ENCODE peak calls at places on chromosomes 16 and 17, in four cellular contexts. Q is IMR-90, T is ovary, J is pancreas. C is an unnamed sample.
A peak's percentile ranks its signal among the peaks of the same experiment; 100 is the strongest.

GRCh38 chr17:65270932-65271700 is 133.9 kb downstream of the RGS9 start:
- DNase-seq in Q (no peak), T (no peak), J (no peak), C (no peak)

GRCh38 chr17:80259642-80260535 is 763 bp upstream of the RNF213 start:
- DNase-seq in Q (peak; percentile 65), T (peak; percentile 66), J (peak; percentile 90), C (peak; percentile 48)

GRCh38 chr16:50011707-50012106 is 13.3 kb upstream of the CNEP1R1 start:
- DNase-seq in Q (no peak), T (no peak), J (no peak), C (no peak)

GRCh38 chr17:44269118-44269794 is 1.3 kb upstream of the SLC4A1 start:
- DNase-seq in Q (no peak), T (no peak), J (no peak), C (no peak)

GRCh38 chr16:914453-914852 is 56.3 kb downstream of the LMF1 start:
- DNase-seq in Q (peak; percentile 23), T (no peak), J (no peak), C (no peak)

GRCh38 chr16:55643161-55643970 is 12.4 kb upstream of the SLC6A2 start:
- DNase-seq in Q (peak; percentile 12), T (no peak), J (no peak), C (no peak)

GRCh38 chr17:56176101-56176500 is 22.8 kb downstream of the ANKFN1 start:
- DNase-seq in Q (peak; percentile 36), T (no peak), J (no peak), C (no peak)

GRCh38 chr16:67197704-67198103 is 1.2 kb upstream of the ELMO3 start:
- DNase-seq in Q (no peak), T (no peak), J (no peak), C (no peak)

GRCh38 chr16:19138601-19139000 is 24.8 kb downstream of the ITPRIPL2 start:
- DNase-seq in Q (peak; percentile 89), T (peak; percentile 51), J (no peak), C (no peak)

GRCh38 chr17:68794636-68795503 is 160.3 kb downstream of the ABCA8 start:
- DNase-seq in Q (peak; percentile 60), T (peak; percentile 55), J (no peak), C (peak; percentile 80)

GRCh38 chr16:80158766-80159165 is 382.0 kb upstream of the DYNLRB2 start:
- DNase-seq in Q (peak; percentile 87), T (no peak), J (no peak), C (no peak)

GRCh38 chr17:80413771-80414507 is 1.0 kb upstream of the ENDOV start:
- DNase-seq in Q (no peak), T (no peak), J (no peak), C (no peak)

GRCh38 chr16:50096791-50097190 is 31.0 kb downstream of the HEATR3 start:
- DNase-seq in Q (peak; percentile 63), T (no peak), J (no peak), C (no peak)

GRCh38 chr16:19883296-19883951 is 1.2 kb downstream of the GPRC5B start:
- DNase-seq in Q (peak; percentile 25), T (peak; percentile 42), J (peak; percentile 68), C (peak; percentile 62)

GRCh38 chr17:72466606-72467005 is 345.8 kb downstream of the SOX9 start:
- DNase-seq in Q (no peak), T (no peak), J (no peak), C (no peak)

GRCh38 chr17:71709271-71709670 is 411.5 kb upstream of the SOX9 start:
- DNase-seq in Q (peak; percentile 22), T (no peak), J (no peak), C (no peak)

GRCh38 chr17:2414665-2415064 is 13.8 kb upstream of the MNT start:
- DNase-seq in Q (no peak), T (no peak), J (no peak), C (no peak)

GRCh38 chr17:5911919-5912318 is 158.3 kb upstream of the WSCD1 start:
- DNase-seq in Q (no peak), T (no peak), J (no peak), C (no peak)

GRCh38 chr17:10384175-10384574 is 11.4 kb upstream of the MYH13 start:
- DNase-seq in Q (no peak), T (no peak), J (no peak), C (no peak)
- H3K27ac ChIP-seq in Q (no peak overlapping the region), T (no peak overlapping the region), J (no peak overlapping the region), C (no peak overlapping the region)

GRCh38 chr16:3946604-3947180 is 66.2 kb upstream of the CREBBP start:
- DNase-seq in Q (no peak), T (no peak), J (no peak), C (no peak)
- H3K27ac ChIP-seq in Q (peak overlapping the region; percentile 61), T (no peak overlapping the region), J (no peak overlapping the region), C (no peak overlapping the region)

GRCh38 chr17:15351925-15352324 is 10.5 kb upstream of the TEKT3 start:
- DNase-seq in Q (peak; percentile 88), T (peak; percentile 61), J (no peak), C (no peak)
- H3K27ac ChIP-seq in Q (no peak overlapping the region), T (no peak overlapping the region), J (no peak overlapping the region), C (no peak overlapping the region)

GRCh38 chr16:22183335-22183734 is 21.0 kb downstream of the SDR42E2 start:
- DNase-seq in Q (no peak), T (no peak), J (no peak), C (no peak)

GRCh38 chr16:22183901-22184614 is 21.8 kb downstream of the SDR42E2 start:
- DNase-seq in Q (no peak), T (no peak), J (no peak), C (no peak)

GRCh38 chr16:22184615-22184968 is 21.5 kb upstream of the EEF2K start:
- DNase-seq in Q (no peak), T (no peak), J (no peak), C (no peak)

GRCh38 chr16:22181843-22182242 is 19.5 kb downstream of the SDR42E2 start:
- DNase-seq in Q (no peak), T (no peak), J (no peak), C (no peak)

DNA sequence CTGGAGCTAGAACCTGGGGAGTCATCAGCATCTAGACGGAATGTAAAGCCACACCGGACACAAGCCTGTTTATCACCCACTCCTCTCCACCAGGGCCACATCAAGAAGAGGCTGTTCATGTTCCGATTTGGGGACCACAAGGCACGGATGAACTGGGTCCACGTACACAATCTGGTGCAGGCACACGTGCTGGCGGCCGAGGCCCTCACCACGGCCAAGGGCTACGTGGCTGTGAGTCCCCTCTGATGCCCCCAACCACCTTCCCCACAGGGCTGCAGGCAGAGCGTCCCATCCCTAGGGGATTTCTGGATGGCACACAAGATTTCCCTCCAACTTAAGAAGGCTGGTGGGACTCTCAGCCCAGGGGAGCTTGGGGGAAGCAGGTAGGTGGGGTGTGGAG is 19.1 kb downstream of the SDR42E2 start:
- DNase-seq in Q (no peak), T (no peak), J (no peak), C (no peak)
- H3K27ac ChIP-seq in Q (no peak overlapping the region), T (no peak overlapping the region), J (no peak overlapping the region), C (no peak overlapping the region)

DNA sequence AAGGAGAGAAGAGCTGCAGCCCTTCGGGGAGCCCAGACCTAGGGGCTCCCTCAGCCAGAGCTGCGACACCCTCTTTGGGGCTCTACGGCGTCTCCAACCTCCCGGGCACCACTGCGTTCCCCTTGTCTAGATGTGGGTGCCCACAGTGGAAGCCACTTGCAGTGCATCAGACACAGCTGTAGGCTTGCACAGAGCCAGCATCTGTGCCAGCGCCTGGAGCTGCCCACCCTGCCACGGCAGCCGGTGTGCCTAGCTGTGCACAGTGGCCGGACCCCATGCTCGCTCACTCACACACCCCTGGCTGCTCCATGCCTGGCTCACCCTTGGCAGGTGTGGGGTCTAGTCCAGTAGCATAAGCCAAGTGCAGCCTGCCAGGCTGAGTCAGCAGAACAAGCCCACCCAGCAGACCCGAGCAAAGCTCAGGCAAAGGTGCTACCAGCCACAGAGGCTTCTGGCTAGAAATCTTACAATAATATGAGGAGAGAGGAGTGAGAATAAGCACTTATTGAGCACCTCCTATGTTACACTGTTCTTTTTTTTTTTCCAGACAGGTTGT is 12.9 kb upstream of the KDM8 start:
- DNase-seq in Q (no peak), T (no peak), J (no peak), C (no peak)
- H3K27ac ChIP-seq in Q (no peak overlapping the region), T (no peak overlapping the region), J (peak overlapping the region; percentile 16), C (no peak overlapping the region)

GRCh38 chr17:4898927-4899326 is 409 bp upstream of the C17orf107 start:
- DNase-seq in Q (no peak), T (no peak), J (no peak), C (no peak)
- H3K27ac ChIP-seq in Q (no peak overlapping the region), T (peak overlapping the region; percentile 77), J (peak overlapping the region; percentile 7), C (no peak overlapping the region)

C was measured in caudate nucleus.